ENCODE peak calls at places on chromosome 1, in six cellular contexts. W is astrocyte, C is GM12878, V is GM23338, R is GM23248, M is mammary epithelial cell. T is an unnamed sample. For H3K4me1, the result is how much of the 10 kb centered on the place peaks cover.

GRCh38 chr1:230744382-230744781 is 2.8 kb upstream of the CAPN9 start:
- DNase-seq in C (no peak), W (peak), V (no peak), R (peak), M (no peak), T (no peak)

GRCh38 chr1:150182233-150182632 is 32.5 kb downstream of the PLEKHO1 start:
- DNase-seq in V (no peak), R (no peak), C (no peak), M (no peak), W (no peak), T (no peak)

GRCh38 chr1:173392895-173393654 is 84.1 kb upstream of the PRDX6 start:
- DNase-seq in C (no peak), V (no peak), R (peak), M (peak), W (peak), T (peak)

GRCh38 chr1:193471981-193472380 is 285.6 kb upstream of the B3GALT2 start:
- DNase-seq in C (no peak), V (no peak), M (peak), R (no peak), W (peak), T (no peak)

GRCh38 chr1:214248294-214249082 is 32.5 kb upstream of the SMYD2 start:
- DNase-seq in V (no peak), W (no peak), R (peak), C (no peak), M (no peak), T (no peak)

GRCh38 chr1:6392081-6392879 is 1.3 kb downstream of the ACOT7 start:
- DNase-seq in R (peak), V (no peak), W (no peak), M (no peak), C (no peak), T (peak)

GRCh38 chr1:18494304-18494703 is 13.6 kb downstream of the KLHDC7A start:
- DNase-seq in R (no peak), M (no peak), V (no peak), C (no peak), W (no peak), T (no peak)

GRCh38 chr1:218671573-218671972 is 326.4 kb downstream of the TGFB2 start:
- DNase-seq in W (peak), R (no peak), C (no peak), M (no peak), V (no peak), T (no peak)

GRCh38 chr1:29499101-29499650 is 262.9 kb downstream of the PTPRU start:
- DNase-seq in W (no peak), C (no peak), R (no peak), V (no peak), M (no peak), T (no peak)

GRCh38 chr1:2528966-2529750 is 905 bp downstream of the HES5 start:
- DNase-seq in M (no peak), W (no peak), C (no peak), V (peak), R (peak), T (peak)

GRCh38 chr1:227951624-227952373 is 4.1 kb upstream of the WNT9A start:
- DNase-seq in C (no peak), W (no peak), V (no peak), R (no peak), M (no peak), T (no peak)

GRCh38 chr1:235657747-235658526 is 8.4 kb upstream of the GNG4 start:
- DNase-seq in C (no peak), R (no peak), M (no peak), W (no peak), V (no peak), T (no peak)

GRCh38 chr1:80218112-80218511 is 1211.6 kb upstream of the ADGRL4 start:
- DNase-seq in M (peak), R (peak), W (peak), V (peak), C (no peak), T (peak)

GRCh38 chr1:53405737-53406136 is 53.5 kb upstream of the DMRTB1 start:
- DNase-seq in R (no peak), C (no peak), M (no peak), V (no peak), W (no peak), T (no peak)

GRCh38 chr1:206739411-206740076 is 31.0 kb upstream of the IL19 start:
- DNase-seq in C (peak), W (no peak), R (no peak), V (peak), M (no peak), T (no peak)

GRCh38 chr1:171226757-171227370 is 21.4 kb upstream of the FMO1 start:
- DNase-seq in R (peak), W (peak), M (peak), V (peak), C (peak), T (peak)

GRCh38 chr1:27614048-27614624 is 10.2 kb upstream of the AHDC1 start:
- DNase-seq in M (no peak), R (no peak), C (no peak), V (no peak), W (no peak), T (no peak)

GRCh38 chr1:162663589-162664030 is 31.3 kb downstream of the DDR2 start:
- DNase-seq in V (peak), W (peak), M (no peak), C (no peak), R (peak), T (peak)

GRCh38 chr1:177943999-177944672 is 25.7 kb downstream of the SEC16B start:
- DNase-seq in M (no peak), V (no peak), C (no peak), W (no peak), R (no peak), T (no peak)

GRCh38 chr1:213123532-213123931 is 72.5 kb downstream of the RPS6KC1 start:
- DNase-seq in R (peak), V (no peak), W (peak), M (peak), C (no peak), T (no peak)

GRCh38 chr1:97379387-97380075 is 541.3 kb downstream of the DPYD start:
- DNase-seq in R (peak), V (no peak), C (no peak), M (no peak), W (peak), T (no peak)

GRCh38 chr1:155128755-155129473 is 1.2 kb downstream of the EFNA1 start:
- DNase-seq in M (peak), W (no peak), C (no peak), V (peak), R (no peak), T (no peak)

GRCh38 chr1:109935451-109935900 is 24.8 kb downstream of the CSF1 start:
- DNase-seq in C (no peak), V (no peak), R (no peak), W (no peak), M (no peak), T (no peak)

GRCh38 chr1:26530898-26531598 is 1.5 kb downstream of the RPS6KA1 start:
- DNase-seq in W (peak), R (peak), V (peak), M (peak), C (no peak), T (peak)

GRCh38 chr1:52602328-52603300 is at the start of gene GPX7:
- DNase-seq in W (peak), C (no peak), R (peak), M (no peak), V (peak), T (peak)

GRCh38 chr1:205962821-205963221 is 19.6 kb upstream of the SLC26A9 start:
- DNase-seq in R (peak), C (no peak), V (no peak), M (no peak), W (no peak), T (no peak)

GRCh38 chr1:174239541-174239940 is 80.2 kb downstream of the RABGAP1L start:
- DNase-seq in M (no peak), W (no peak), C (no peak), R (no peak), V (no peak), T (no peak)

GRCh38 chr1:8335246-8335645 is 17.3 kb downstream of the SLC45A1 start:
- DNase-seq in M (no peak), C (no peak), V (no peak), W (no peak), R (no peak), T (no peak)

GRCh38 chr1:233025156-233025555 is 74.7 kb downstream of the NTPCR start:
- DNase-seq in C (no peak), W (no peak), M (no peak), V (peak), R (peak), T (peak)

GRCh38 chr1:24283326-24284155 is 35.6 kb upstream of the GRHL3 start:
- DNase-seq in W (peak), V (no peak), C (no peak), R (peak), M (peak), T (no peak)

GRCh38 chr1:88595355-88595754 is 88.7 kb upstream of the PKN2 start:
- DNase-seq in R (peak), C (peak), V (peak), M (peak), W (peak), T (peak)

GRCh38 chr1:204459706-204460105 is 34.9 kb downstream of the PIK3C2B start:
- DNase-seq in V (no peak), C (no peak), R (no peak), W (no peak), M (no peak), T (peak)

GRCh38 chr1:29317063-29317915 is 81.0 kb downstream of the PTPRU start:
- DNase-seq in V (no peak), M (no peak), C (no peak), W (no peak), R (no peak), T (no peak)

GRCh38 chr1:4652631-4653327 is 1.6 kb upstream of the AJAP1 start:
- DNase-seq in R (peak), M (peak), W (no peak), C (no peak), V (peak), T (peak)

DNA sequence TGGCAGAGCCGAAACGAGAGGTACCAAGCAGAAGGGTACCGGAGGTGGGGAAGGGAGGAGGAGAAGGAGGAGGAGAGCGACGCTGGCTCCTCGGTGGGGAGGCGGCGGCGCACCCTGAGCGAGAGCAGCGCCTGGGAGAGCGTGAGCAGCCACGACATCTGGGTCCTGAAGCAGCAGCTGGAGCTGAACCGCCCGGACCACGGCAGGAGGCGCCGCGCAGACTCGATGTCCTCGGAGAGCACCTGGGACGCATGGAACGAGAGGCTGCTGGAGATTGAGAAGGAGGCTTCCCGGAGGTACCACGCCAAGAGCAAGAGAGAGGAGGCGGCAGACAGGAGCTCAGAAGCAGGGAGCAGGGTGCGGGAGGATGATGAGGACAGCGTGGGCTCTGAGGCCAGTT is 32.4 kb downstream of the STYXL2 start:
- DNase-seq in R (no peak), C (no peak), W (no peak), V (no peak), M (no peak), T (no peak)
- H3K4me3 ChIP-seq in R (no peak), C (no peak), W (no peak), V (no peak), M (no peak), T (no peak)

DNA sequence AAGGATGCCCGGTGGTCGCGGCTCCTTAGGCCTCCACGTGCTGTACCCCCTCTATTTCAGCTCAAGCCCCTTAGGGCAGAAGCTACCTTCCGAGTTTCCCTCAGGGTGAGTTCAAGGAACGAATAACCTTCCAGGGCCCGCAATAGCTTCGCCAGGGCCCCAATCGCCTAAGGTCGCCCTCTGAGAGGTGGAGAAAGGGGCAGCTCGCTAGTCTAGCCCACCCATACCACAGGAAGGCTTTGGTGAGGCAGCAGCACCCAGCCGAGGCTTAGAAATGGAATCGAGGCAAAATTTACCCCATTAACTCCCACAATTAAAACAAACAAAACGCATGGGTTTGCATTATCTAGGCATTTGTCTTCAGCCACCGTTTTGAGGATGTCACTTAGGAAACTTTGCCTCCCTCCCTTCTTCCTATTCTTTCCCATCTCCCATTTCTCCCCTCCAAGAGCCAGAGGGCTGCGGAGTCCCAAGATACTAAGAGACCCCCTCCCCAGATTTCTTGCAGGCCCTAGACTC is 954 bp downstream of the WNT2B start:
- DNase-seq in W (no peak), V (peak), C (no peak), M (no peak), R (no peak), T (no peak)
- TF ChIP-seq EZH2 in W (no peak), V (peak), C (no peak), M (no peak), R (no peak), T (no peak)

DNA sequence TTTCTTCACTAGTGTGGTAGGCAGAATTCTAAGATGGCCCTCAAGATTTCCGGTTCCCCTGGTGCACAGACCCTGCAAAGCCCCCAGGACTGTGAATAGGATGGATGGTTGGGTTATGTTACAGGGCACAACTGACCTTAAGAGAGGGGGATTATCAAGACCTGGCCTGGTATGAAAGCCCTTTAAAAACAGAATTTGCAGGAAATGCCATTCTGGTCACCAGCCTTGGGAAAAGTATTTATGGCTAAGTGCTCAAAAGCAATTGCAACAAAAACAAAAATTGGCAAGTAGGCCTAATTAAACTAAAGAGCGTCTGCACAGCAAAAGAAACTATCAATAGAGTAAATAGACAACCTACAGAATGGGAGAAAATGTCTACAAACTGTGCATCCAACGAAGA is 144.7 kb upstream of the EDN2 start:
- DNase-seq in W (peak), C (no peak), R (peak), M (no peak), V (no peak), T (no peak)
- H3K4me1 ChIP-seq in W (half or more), C (under half), R (half or more), M (half or more), V (under half), T (under half)

GRCh38 chr1:112849425-112849966 is 106.5 kb downstream of the SLC16A1 start:
- DNase-seq in R (peak), C (no peak), V (peak), W (peak), M (no peak), T (peak)

GRCh38 chr1:112852934-112853333 is 103.1 kb downstream of the SLC16A1 start:
- DNase-seq in M (no peak), V (no peak), W (no peak), R (no peak), C (no peak), T (no peak)

GRCh38 chr1:112849967-112850641 is 105.9 kb downstream of the SLC16A1 start:
- DNase-seq in R (peak), W (no peak), M (no peak), C (no peak), V (peak), T (no peak)

GRCh38 chr1:112852276-112852675 is 103.7 kb downstream of the SLC16A1 start:
- DNase-seq in V (no peak), C (no peak), M (no peak), W (no peak), R (no peak), T (no peak)

DNA sequence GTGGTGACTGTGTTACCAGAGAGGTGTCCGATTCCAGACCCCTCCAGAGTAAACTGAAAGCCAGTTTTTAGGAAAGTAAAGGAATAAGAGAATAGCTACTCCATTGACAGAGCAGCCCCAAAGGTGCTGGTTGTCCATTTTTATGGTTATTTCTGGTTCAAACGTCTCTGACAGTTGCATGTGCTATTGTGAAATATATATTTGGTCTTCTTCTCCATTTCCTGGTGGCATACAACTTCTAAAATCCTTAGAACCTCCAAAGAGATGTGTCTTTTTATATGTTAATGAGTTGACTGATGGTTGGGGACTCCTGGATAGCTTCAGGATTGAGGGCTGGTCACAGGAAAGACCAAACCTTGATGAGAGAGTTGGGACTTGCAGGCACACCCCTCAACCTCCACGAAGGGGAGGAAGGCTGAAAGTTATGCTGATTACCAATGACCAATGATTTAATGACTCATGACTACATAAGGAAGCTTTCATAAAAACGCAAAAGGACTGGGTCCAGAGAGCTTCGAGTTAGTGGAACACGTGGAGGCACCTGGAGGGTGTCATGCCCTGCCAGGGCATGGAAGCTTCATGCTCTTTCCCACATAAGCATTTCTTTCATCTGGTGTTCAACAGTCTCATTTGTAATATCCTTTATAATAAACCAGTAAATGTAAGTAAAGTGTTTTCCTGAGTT is 100.7 kb downstream of the SLC16A1 start:
- DNase-seq in W (no peak), M (no peak), C (no peak), V (no peak), R (peak), T (no peak)
- H3K4me3 ChIP-seq in W (no peak), M (no peak), C (no peak), V (no peak), R (peak), T (no peak)

GRCh38 chr1:208717490-208717889 is 473.3 kb upstream of the PLXNA2 start:
- DNase-seq in V (no peak), W (no peak), R (no peak), C (no peak), M (no peak), T (no peak)
- TF ChIP-seq EZH2 in V (no peak), W (no peak), R (no peak), C (no peak), M (no peak), T (no peak)